ENCODE peak calls at places on chromosomes 5 and 9, in five cellular contexts. S, F, A, P and I are unnamed samples.

GRCh38 chr9:136517012-136517743 is 28.7 kb downstream of the NOTCH1 start:
- DNase-seq in S (no peak), F (no peak), A (no peak), P (no peak), I (no peak)

GRCh38 chr9:134648701-134649525 is 7.3 kb downstream of the COL5A1 start:
- DNase-seq in S (no peak), F (no peak), A (no peak), P (no peak), I (peak; percentile 73)

GRCh38 chr5:10323588-10324488 is 16.1 kb upstream of the CMBL start:
- DNase-seq in S (no peak), F (no peak), A (peak; percentile 52), P (no peak), I (peak; percentile 71)

GRCh38 chr9:98201102-98201501 is 8.7 kb upstream of the CORO2A start:
- DNase-seq in S (no peak), F (no peak), A (no peak), P (no peak), I (no peak)

GRCh38 chr5:105554613-105555169 is 1992.1 kb upstream of the NUDT12 start:
- DNase-seq in S (no peak), F (no peak), A (no peak), P (no peak), I (no peak)

GRCh38 chr5:81639556-81639955 is 111.3 kb downstream of the SSBP2 start:
- DNase-seq in S (no peak), F (no peak), A (no peak), P (no peak), I (peak; percentile 37)

GRCh38 chr9:112849363-112849922 is 41.2 kb downstream of the SLC46A2 start:
- DNase-seq in S (no peak), F (no peak), A (no peak), P (no peak), I (no peak)

GRCh38 chr5:140189977-140190867 is 15.2 kb downstream of the CYSTM1 start:
- DNase-seq in S (no peak), F (no peak), A (no peak), P (no peak), I (peak; percentile 35)

GRCh38 chr9:133604214-133604613 is 5.0 kb downstream of the FAM163B start:
- DNase-seq in S (no peak), F (no peak), A (no peak), P (no peak), I (no peak)

GRCh38 chr5:138596105-138596987 is 21.1 kb upstream of the HSPA9 start:
- DNase-seq in S (no peak), F (no peak), A (no peak), P (no peak), I (no peak)

GRCh38 chr5:168513861-168514428 is 15.2 kb upstream of the FBLL1 start:
- DNase-seq in S (no peak), F (no peak), A (no peak), P (no peak), I (no peak)

GRCh38 chr9:115650768-115651167 is 502.8 kb upstream of the PAPPA start:
- DNase-seq in S (no peak), F (no peak), A (no peak), P (no peak), I (peak; percentile 72)

GRCh38 chr5:36150676-36151433 is 832 bp downstream of the LMBRD2 start:
- DNase-seq in S (peak; percentile 38), F (peak; percentile 54), A (peak; percentile 57), P (peak; percentile 55), I (peak; percentile 78)

GRCh38 chr5:67233075-67233474 is 36.5 kb upstream of the CD180 start:
- DNase-seq in S (no peak), F (no peak), A (no peak), P (no peak), I (no peak)

GRCh38 chr5:59943721-59944120 is 50.2 kb upstream of the PDE4D start:
- DNase-seq in S (no peak), F (no peak), A (no peak), P (no peak), I (no peak)

GRCh38 chr5:39131210-39132127 is 57.3 kb upstream of the RICTOR start:
- DNase-seq in S (no peak), F (no peak), A (no peak), P (no peak), I (no peak)

GRCh38 chr9:114789006-114789405 is 16.8 kb downstream of the TNFSF15 start:
- DNase-seq in S (no peak), F (no peak), A (no peak), P (no peak), I (no peak)

GRCh38 chr5:16160706-16161105 is 18.9 kb downstream of the MARCHF11 start:
- DNase-seq in S (peak; percentile 89), F (no peak), A (peak; percentile 91), P (no peak), I (peak; percentile 72)

GRCh38 chr9:104905153-104905901 is 22.6 kb downstream of the ABCA1 start:
- DNase-seq in S (no peak), F (no peak), A (no peak), P (no peak), I (peak; percentile 16)

GRCh38 chr9:132539071-132539470 is 43.3 kb upstream of the BARHL1 start:
- DNase-seq in S (no peak), F (no peak), A (no peak), P (no peak), I (no peak)

GRCh38 chr5:120304653-120305052 is 159.4 kb upstream of the PRR16 start:
- DNase-seq in S (no peak), F (no peak), A (no peak), P (no peak), I (peak; percentile 31)

GRCh38 chr5:149414405-149415244 is 35.5 kb upstream of the IL17B start:
- DNase-seq in S (no peak), F (no peak), A (no peak), P (no peak), I (peak; percentile 56)

GRCh38 chr5:77698920-77699319 is 60.4 kb upstream of the OTP start:
- DNase-seq in S (no peak), F (no peak), A (no peak), P (no peak), I (no peak)